ENCODE peak calls at places on chromosomes 5 and 9, in six cellular contexts. O is H1, M is IMR-90, S is H9, Y is neuronal stem cell, B is mesendoderm. W is an unnamed sample.

GRCh38 chr5:172188893-172189692 is 1.1 kb upstream of the STK10 start:
- DNase-seq in B (peak), Y (peak), M (peak), O (peak), S (peak), W (peak)

GRCh38 chr5:115857621-115858349 is 16.1 kb downstream of the AP3S1 start:
- DNase-seq in Y (no peak), M (peak), S (no peak), O (no peak), B (peak), W (peak)

GRCh38 chr5:73759771-73760170 is 133.8 kb downstream of the ARHGEF28 start:
- DNase-seq in Y (no peak), M (peak), B (no peak), S (no peak), O (no peak), W (peak)

GRCh38 chr5:169287529-169287928 is 13.4 kb downstream of the SLIT3 start:
- DNase-seq in S (no peak), Y (no peak), M (no peak), O (no peak), B (no peak), W (no peak)

GRCh38 chr9:134633362-134634142 is 8.1 kb upstream of the COL5A1 start:
- DNase-seq in O (no peak), M (no peak), Y (no peak), S (peak), B (no peak), W (no peak)

GRCh38 chr9:68488126-68488525 is 52.6 kb downstream of the TMEM252 start:
- DNase-seq in S (no peak), O (no peak), M (no peak), Y (no peak), B (no peak), W (no peak)

GRCh38 chr5:59864718-59865117 is 28.8 kb downstream of the PDE4D start:
- DNase-seq in S (no peak), M (no peak), B (no peak), Y (no peak), O (no peak), W (no peak)

GRCh38 chr5:158392753-158393152 is 533.8 kb upstream of the CLINT1 start:
- DNase-seq in B (no peak), Y (no peak), M (no peak), O (no peak), S (no peak), W (no peak)

GRCh38 chr9:136946228-136946892 is 1.3 kb downstream of the C8G start:
- DNase-seq in B (no peak), O (no peak), S (no peak), Y (no peak), M (no peak), W (no peak)

GRCh38 chr5:143796753-143797152 is 15.2 kb upstream of the HMHB1 start:
- DNase-seq in M (no peak), B (no peak), Y (no peak), S (no peak), O (no peak), W (no peak)

GRCh38 chr5:139446956-139447779 is 7.8 kb upstream of the DNAJC18 start:
- DNase-seq in B (no peak), M (peak), Y (no peak), S (no peak), O (no peak), W (peak)

GRCh38 chr5:79346420-79346824 is 110.5 kb downstream of the JMY start:
- DNase-seq in S (no peak), O (no peak), B (peak), M (peak), Y (no peak), W (peak)

GRCh38 chr9:69637801-69638200 is 34.4 kb downstream of the APBA1 start:
- DNase-seq in M (peak), O (no peak), Y (no peak), S (no peak), B (no peak), W (peak)

GRCh38 chr5:175809531-175810121 is 61.8 kb upstream of the CPLX2 start:
- DNase-seq in O (no peak), S (no peak), Y (no peak), M (peak), B (peak), W (peak)

GRCh38 chr9:132828201-132828770 is 49.8 kb downstream of the AK8 start:
- DNase-seq in O (no peak), M (no peak), Y (no peak), S (no peak), B (no peak), W (no peak)

GRCh38 chr5:76402251-76402879 is 720 bp upstream of the IQGAP2 start:
- DNase-seq in Y (peak), M (no peak), B (peak), O (no peak), S (peak), W (no peak)

GRCh38 chr9:22208846-22209585 is 199.9 kb upstream of the CDKN2B start:
- DNase-seq in B (no peak), M (no peak), S (no peak), Y (no peak), O (no peak), W (no peak)

GRCh38 chr5:1763548-1763911 is 36.1 kb downstream of the MRPL36 start:
- DNase-seq in B (peak), Y (peak), S (peak), M (peak), O (peak), W (peak)

GRCh38 chr5:142253938-142254895 is 70.6 kb downstream of the SPRY4 start:
- DNase-seq in M (peak), Y (no peak), B (no peak), S (no peak), O (no peak), W (no peak)

GRCh38 chr5:84494453-84494852 is 109.8 kb upstream of the EDIL3 start:
- DNase-seq in O (no peak), S (no peak), B (no peak), M (peak), Y (no peak), W (peak)

GRCh38 chr5:7047862-7048261 is 334.6 kb downstream of the TENT4A start:
- DNase-seq in S (no peak), O (no peak), M (no peak), B (no peak), Y (no peak), W (no peak)

GRCh38 chr9:69047331-69047730 is 11.8 kb downstream of the FXN start:
- DNase-seq in B (no peak), Y (no peak), O (no peak), M (no peak), S (no peak), W (no peak)

GRCh38 chr9:6855860-6856259 is 98.1 kb downstream of the KDM4C start:
- DNase-seq in O (no peak), B (no peak), M (no peak), S (no peak), Y (no peak), W (no peak)

GRCh38 chr9:132164604-132165362 is 2.9 kb downstream of the NTNG2 start:
- DNase-seq in S (no peak), O (no peak), Y (no peak), M (no peak), B (no peak), W (peak)

GRCh38 chr5:126624534-126624933 is 23.8 kb downstream of the PHAX start:
- DNase-seq in Y (no peak), S (no peak), O (no peak), M (peak), B (peak), W (peak)

GRCh38 chr5:41738695-41739354 is 131.4 kb downstream of the OXCT1 start:
- DNase-seq in M (peak), O (no peak), B (no peak), Y (no peak), S (no peak), W (no peak)

GRCh38 chr9:85610074-85610855 is 131.5 kb downstream of the AGTPBP1 start:
- DNase-seq in O (no peak), Y (peak), B (peak), S (no peak), M (peak), W (peak)

GRCh38 chr5:142053434-142054253 is 40.8 kb upstream of the GNPDA1 start:
- DNase-seq in B (peak), Y (no peak), S (no peak), M (peak), O (no peak), W (peak)

GRCh38 chr5:168822745-168823281 is 243.6 kb upstream of the PANK3 start:
- DNase-seq in B (no peak), O (no peak), M (peak), S (no peak), Y (no peak), W (no peak)

DNA sequence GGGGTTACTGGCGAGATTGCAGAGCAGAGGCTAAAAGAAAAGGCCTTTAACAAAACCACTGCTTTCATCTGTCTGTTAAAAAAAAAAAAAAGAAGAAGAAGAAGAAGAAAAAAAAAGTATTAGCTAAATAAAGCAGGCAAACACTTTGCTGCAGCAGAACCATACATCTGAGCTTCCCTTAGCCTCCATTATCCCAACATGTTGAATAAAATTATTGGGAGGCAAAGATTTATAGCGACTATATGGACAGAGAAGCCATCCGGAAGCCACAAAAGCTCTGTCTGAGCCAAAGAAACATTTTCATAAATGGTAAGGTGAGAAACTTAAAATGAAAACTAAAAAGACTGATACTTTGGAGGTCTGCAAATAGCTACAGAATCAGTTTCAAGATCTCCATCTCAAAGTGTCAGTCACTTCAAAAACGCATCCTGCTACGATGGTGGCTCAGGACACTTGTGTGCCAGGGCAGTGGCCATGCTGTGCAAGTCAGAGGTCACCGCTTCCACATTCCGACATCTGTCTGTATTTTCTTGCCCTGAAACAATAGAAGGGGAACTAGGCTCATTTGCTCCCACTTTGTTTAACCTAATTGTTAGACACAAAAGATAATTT is 9.6 kb downstream of the EFNA5 start:
- DNase-seq in O (no peak), M (no peak), S (no peak), Y (peak), B (no peak), W (no peak)
- H2BK15ac ChIP-seq in O (no peak), M (no peak), S (no peak), Y (no peak), B (peak), W (no peak)

DNA sequence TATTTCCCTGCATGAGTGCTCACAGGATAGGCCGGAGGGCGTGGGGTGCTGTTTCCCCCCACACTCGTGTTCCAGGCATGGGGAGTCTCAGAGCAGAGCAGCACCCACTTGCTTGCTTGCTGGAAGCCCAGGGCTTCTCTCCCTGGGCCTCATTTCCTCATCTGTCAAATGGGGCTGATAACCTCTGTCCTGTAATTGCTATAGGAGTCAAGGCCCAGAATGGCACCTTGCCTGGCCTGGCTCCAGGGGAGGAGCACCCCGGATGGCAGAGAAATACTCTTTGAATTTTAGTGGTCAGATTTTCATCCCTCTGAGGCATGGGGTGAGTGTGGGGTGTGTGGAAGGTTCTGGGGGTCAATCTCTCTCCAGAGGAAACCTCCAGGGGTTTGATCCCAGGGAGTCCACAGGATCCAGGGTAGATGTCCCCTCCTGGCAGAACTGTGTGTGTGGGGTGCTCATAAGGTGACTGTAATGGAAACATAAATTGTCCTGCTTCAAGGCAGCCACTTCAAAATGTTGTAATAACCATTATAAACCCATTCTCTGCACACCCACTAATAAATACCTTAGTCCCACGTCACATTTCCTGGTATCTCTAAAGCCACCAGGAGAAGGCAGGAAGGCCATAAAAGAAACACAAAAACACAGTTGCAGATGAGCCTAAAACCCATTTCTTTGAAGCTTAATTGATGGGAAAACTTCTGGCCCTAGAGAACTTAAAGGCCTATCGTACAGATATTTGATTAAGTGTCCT is 272.2 kb downstream of the FSTL4 start:
- DNase-seq in B (no peak), M (no peak), O (no peak), Y (no peak), S (no peak), W (no peak)
- H2BK15ac ChIP-seq in B (no peak), M (no peak), O (no peak), Y (no peak), S (no peak), W (no peak)

GRCh38 chr9:16515879-16516289 is 354.6 kb downstream of the BNC2 start:
- DNase-seq in B (peak), Y (no peak), S (peak), M (peak), O (no peak), W (peak)

GRCh38 chr9:16521868-16522381 is 348.5 kb downstream of the BNC2 start:
- DNase-seq in O (no peak), B (no peak), Y (no peak), S (no peak), M (peak), W (peak)

GRCh38 chr9:16516887-16517286 is 353.6 kb downstream of the BNC2 start:
- DNase-seq in O (no peak), M (peak), Y (no peak), B (peak), S (no peak), W (peak)

GRCh38 chr9:16515207-16515606 is 355.3 kb downstream of the BNC2 start:
- DNase-seq in Y (peak), B (peak), M (peak), O (no peak), S (peak), W (peak)

GRCh38 chr9:16519001-16519400 is 351.5 kb downstream of the BNC2 start:
- DNase-seq in B (peak), Y (no peak), O (no peak), M (no peak), S (peak), W (no peak)
- H2BK15ac ChIP-seq in B (no peak), Y (no peak), O (no peak), M (no peak), S (no peak), W (no peak)

GRCh38 chr9:96045811-96046210 is 170.3 kb downstream of the ERCC6L2 start:
- DNase-seq in Y (no peak), O (no peak), S (no peak), M (no peak), B (no peak), W (no peak)
- H2BK15ac ChIP-seq in Y (no peak), O (no peak), S (no peak), M (no peak), B (no peak), W (no peak)

GRCh38 chr9:33372900-33373299 is 29.5 kb downstream of the AQP7 start:
- DNase-seq in Y (no peak), O (no peak), M (no peak), S (no peak), B (no peak), W (no peak)
- H2BK15ac ChIP-seq in Y (no peak), O (peak), M (no peak), S (no peak), B (no peak), W (no peak)

GRCh38 chr5:153610009-153610408 is 119.5 kb downstream of the GRIA1 start:
- DNase-seq in B (no peak), Y (no peak), M (no peak), S (no peak), O (no peak), W (no peak)
- H2BK15ac ChIP-seq in B (no peak), Y (no peak), M (no peak), S (no peak), O (no peak), W (no peak)

DNA sequence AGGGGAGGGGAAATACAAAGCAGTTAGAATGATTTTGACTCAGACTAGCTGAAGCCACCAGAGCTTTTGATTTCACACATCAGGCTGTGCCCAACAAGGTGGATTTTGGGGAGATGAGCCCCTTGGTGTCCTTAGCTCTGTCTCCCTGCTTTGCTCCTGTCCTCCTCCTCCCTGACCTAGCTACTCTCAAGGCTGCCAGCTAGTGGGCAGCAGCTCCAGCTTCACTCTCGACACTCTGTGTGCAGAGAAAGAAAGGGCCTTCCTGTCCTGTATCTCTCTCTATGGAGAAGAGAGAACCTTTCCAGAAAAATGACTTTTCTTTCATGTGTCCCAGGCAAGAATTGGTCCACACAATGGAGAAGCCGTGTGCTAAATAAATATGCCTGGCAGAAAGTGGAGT is 446.2 kb downstream of the SEMA5A start:
- DNase-seq in M (no peak), O (no peak), Y (no peak), S (peak), B (peak), W (no peak)
- H2BK15ac ChIP-seq in M (no peak), O (no peak), Y (no peak), S (no peak), B (no peak), W (no peak)

DNA sequence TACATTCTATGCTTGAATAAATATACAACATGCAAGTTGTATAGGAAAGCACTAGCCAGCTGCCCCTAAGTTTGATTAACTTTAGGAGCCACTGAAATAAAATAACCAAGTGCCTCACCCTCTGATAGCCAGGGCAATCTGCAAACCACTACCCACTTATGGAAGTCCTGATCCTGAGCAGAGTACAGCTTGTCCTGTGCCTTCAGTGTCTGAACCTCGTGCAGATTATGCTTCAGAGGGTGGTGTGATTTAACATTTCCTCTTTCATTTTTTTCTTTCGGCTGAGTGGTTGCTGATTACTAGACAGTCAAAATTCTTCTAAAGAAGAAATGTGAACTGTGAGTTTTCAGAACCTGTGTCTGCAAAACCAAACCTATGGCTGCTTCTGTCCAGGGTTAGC is 327.7 kb downstream of the PIK3R1 start:
- DNase-seq in M (no peak), S (no peak), O (no peak), B (no peak), Y (no peak), W (peak)
- H2BK15ac ChIP-seq in M (no peak), S (no peak), O (no peak), B (no peak), Y (no peak), W (no peak)